ENCODE peak calls at places on chromosomes 3 and 15, in seven cellular contexts. U is astrocyte of the spinal cord; S is nephron progenitor cell; A is T-helper 2 cell; X is left lung; I is stimulated activated CD4-positive, alpha-beta T cell treated with anti-CD3 and anti-CD28 coated beads, Interleukin-2, amount 100 ng/mL, for 48 hours; Z is germinal center. O is an unnamed sample.

GRCh38 chr3:122301063-122301462 is 24.0 kb upstream of the CSTA start:
- DNase-seq in Z (no peak), S (no peak), A (no peak), U (no peak), I (no peak), X (no peak), O (no peak)

GRCh38 chr15:50262533-50262932 is 3.0 kb downstream of the HDC start:
- DNase-seq in S (no peak), A (peak; percentile 62), Z (no peak), U (no peak), I (no peak), X (no peak), O (no peak)

GRCh38 chr3:37703633-37704032 is 158.0 kb upstream of the CTDSPL start:
- DNase-seq in X (no peak), U (peak; percentile 23), Z (no peak), I (no peak), A (no peak), S (no peak), O (no peak)

GRCh38 chr3:37140899-37141541 is 33.4 kb downstream of the LRRFIP2 start:
- DNase-seq in Z (peak; percentile 9), I (no peak), U (no peak), X (no peak), A (no peak), S (no peak), O (no peak)

GRCh38 chr3:186477033-186477432 is 67.1 kb downstream of the CRYGS start:
- DNase-seq in Z (no peak), S (no peak), U (no peak), X (no peak), A (no peak), I (no peak), O (no peak)

GRCh38 chr3:77254967-77255831 is 215.3 kb downstream of the ROBO2 start:
- DNase-seq in U (peak; percentile 62), Z (peak; percentile 5), A (no peak), I (no peak), X (no peak), S (peak; percentile 50), O (peak; percentile 42)

GRCh38 chr3:10419637-10420232 is 85.7 kb downstream of the ATP2B2 start:
- DNase-seq in A (peak; percentile 26), I (peak; percentile 29), S (no peak), X (no peak), U (no peak), Z (no peak), O (no peak)

GRCh38 chr15:34018021-34018645 is 20.9 kb downstream of the AVEN start:
- DNase-seq in U (no peak), Z (no peak), A (peak; percentile 71), S (no peak), X (no peak), I (peak; percentile 2), O (no peak)

GRCh38 chr3:79517766-79518413 is 249.9 kb downstream of the ROBO1 start:
- DNase-seq in S (peak; percentile 10), X (no peak), I (no peak), A (no peak), Z (no peak), U (peak; percentile 48), O (no peak)

GRCh38 chr3:134333522-134334181 is 40.6 kb downstream of the AMOTL2 start:
- DNase-seq in Z (no peak), S (no peak), X (no peak), U (peak; percentile 57), I (no peak), A (no peak), O (no peak)

GRCh38 chr3:29705906-29706507 is 425.1 kb downstream of the RBMS3 start:
- DNase-seq in X (no peak), I (no peak), S (no peak), Z (no peak), A (no peak), U (no peak), O (no peak)

GRCh38 chr3:55559651-55560423 is 72.7 kb upstream of the WNT5A start:
- DNase-seq in S (no peak), A (no peak), U (no peak), X (no peak), Z (no peak), I (no peak), O (no peak)

GRCh38 chr3:44424758-44425157 is 52.7 kb downstream of the ZNF445 start:
- DNase-seq in I (no peak), U (no peak), S (no peak), A (no peak), X (no peak), Z (no peak), O (no peak)

GRCh38 chr3:16402451-16402850 is 111.0 kb downstream of the RFTN1 start:
- DNase-seq in Z (no peak), I (no peak), X (no peak), S (no peak), A (no peak), U (peak; percentile 33), O (no peak)

GRCh38 chr15:55707985-55708384 is 35.0 kb downstream of the PRTG start:
- DNase-seq in U (no peak), Z (no peak), A (no peak), I (no peak), X (no peak), S (no peak), O (no peak)

GRCh38 chr3:99678023-99678422 is 39.6 kb downstream of the COL8A1 start:
- DNase-seq in U (peak; percentile 93), Z (no peak), I (no peak), A (no peak), S (no peak), X (no peak), O (no peak)

GRCh38 chr15:100859970-100860828 is 19.4 kb upstream of the ALDH1A3 start:
- DNase-seq in A (no peak), U (no peak), X (no peak), S (no peak), I (no peak), Z (no peak), O (no peak)

GRCh38 chr15:79433610-79434009 is 1.5 kb downstream of the MINAR1 start:
- DNase-seq in U (no peak), S (peak; percentile 29), X (no peak), A (no peak), I (no peak), Z (no peak), O (no peak)

GRCh38 chr3:58434990-58435389 is 1.4 kb upstream of the PDHB start:
- DNase-seq in S (peak; percentile 8), Z (no peak), A (no peak), I (no peak), U (peak; percentile 41), X (no peak), O (no peak)

GRCh38 chr3:66472313-66473134 is 28.3 kb downstream of the LRIG1 start:
- DNase-seq in A (no peak), Z (peak; percentile 58), X (no peak), U (peak; percentile 81), I (peak; percentile 31), S (no peak), O (no peak)

GRCh38 chr3:195172285-195172684 is 98.7 kb downstream of the XXYLT1 start:
- DNase-seq in X (peak; percentile 76), A (no peak), I (no peak), S (no peak), U (peak; percentile 62), Z (no peak), O (no peak)

O was measured in NCI-H1048.